ENCODE peak calls at places on chromosomes 2 and 18, in nine cellular contexts. D is GM23338, S is NCI-H1092, Z is mucosa of gallbladder, Y is non-pigmented ciliary epithelial cell, V is dermis blood vessel endothelial cell, X is BJ, A is EH, P is tibial artery. I is an unnamed sample.

GRCh38 chr2:44801676-44802408 is 139.7 kb upstream of the SIX3 start:
- DNase-seq in D (peak; percentile 58), S (no peak), Z (no peak), Y (no peak), V (peak; percentile 47), X (no peak), A (no peak), P (no peak), I (peak; percentile 10)

GRCh38 chr18:23231340-23232021 is 96.2 kb downstream of the CABLES1 start:
- DNase-seq in D (no peak), S (no peak), Z (peak; percentile 75), Y (peak; percentile 81), V (peak; percentile 96), X (peak; percentile 92), A (peak; percentile 98), P (peak; percentile 95), I (peak; percentile 91)

GRCh38 chr2:237223208-237223861 is 137.6 kb downstream of the COPS8 start:
- DNase-seq in D (no peak), S (no peak), Z (peak; percentile 35), Y (peak; percentile 97), V (peak; percentile 46), X (peak; percentile 91), A (peak; percentile 99), P (peak; percentile 94), I (peak; percentile 75)

GRCh38 chr2:145096582-145096981 is 576.7 kb upstream of the ZEB2 start:
- DNase-seq in D (no peak), S (no peak), Z (no peak), Y (no peak), V (no peak), X (no peak), A (peak; percentile 92), P (no peak), I (peak; percentile 62)

GRCh38 chr2:83742117-83742782 is 716.8 kb downstream of the SUCLG1 start:
- DNase-seq in D (no peak), S (no peak), Z (no peak), Y (no peak), V (no peak), X (peak; percentile 25), A (no peak), P (peak; percentile 60), I (peak; percentile 97)

GRCh38 chr2:217289909-217290283 is 430.0 kb upstream of the TNP1 start:
- DNase-seq in D (peak; percentile 16), S (peak; percentile 69), Z (peak; percentile 42), Y (no peak), V (no peak), X (peak; percentile 22), A (peak; percentile 66), P (no peak), I (peak; percentile 75)

GRCh38 chr2:102304711-102305591 is 6.4 kb upstream of the IL1RL1 start:
- DNase-seq in D (no peak), S (no peak), Z (no peak), Y (no peak), V (peak; percentile 57), X (no peak), A (no peak), P (no peak), I (no peak)

GRCh38 chr2:178194600-178195389 is 483 bp downstream of the OSBPL6 start:
- DNase-seq in D (peak; percentile 74), S (peak; percentile 1), Z (peak; percentile 12), Y (no peak), V (peak; percentile 45), X (peak; percentile 4), A (peak; percentile 73), P (peak; percentile 68), I (peak; percentile 67)

GRCh38 chr2:174771631-174772491 is 7.6 kb upstream of the CHRNA1 start:
- DNase-seq in D (peak; percentile 95), S (peak; percentile 51), Z (peak; percentile 79), Y (no peak), V (peak; percentile 85), X (peak; percentile 50), A (peak; percentile 86), P (peak; percentile 79), I (peak; percentile 80)

GRCh38 chr2:96306370-96306769 is 1.0 kb upstream of the SNRNP200 start:
- DNase-seq in D (no peak), S (no peak), Z (no peak), Y (no peak), V (no peak), X (no peak), A (no peak), P (peak; percentile 10), I (no peak)

GRCh38 chr2:29744976-29745375 is 176.4 kb downstream of the ALK start:
- DNase-seq in D (no peak), S (no peak), Z (no peak), Y (no peak), V (no peak), X (no peak), A (no peak), P (no peak), I (no peak)

GRCh38 chr2:239729681-239730566 is 295.2 kb downstream of the NDUFA10 start:
- DNase-seq in D (no peak), S (no peak), Z (no peak), Y (no peak), V (no peak), X (no peak), A (no peak), P (peak; percentile 59), I (no peak)

GRCh38 chr2:191786694-191787093 is 60.2 kb downstream of the CAVIN2 start:
- DNase-seq in D (no peak), S (no peak), Z (no peak), Y (no peak), V (no peak), X (no peak), A (no peak), P (no peak), I (no peak)

GRCh38 chr18:25805323-25805722 is 285.1 kb downstream of the SS18 start:
- DNase-seq in D (no peak), S (no peak), Z (no peak), Y (peak; percentile 51), V (no peak), X (peak; percentile 97), A (peak; percentile 90), P (no peak), I (no peak)

GRCh38 chr2:55490554-55490953 is 29.0 kb upstream of the CFAP36 start:
- DNase-seq in D (peak; percentile 68), S (peak; percentile 3), Z (peak; percentile 15), Y (peak; percentile 63), V (peak; percentile 86), X (no peak), A (peak; percentile 56), P (no peak), I (peak; percentile 40)

GRCh38 chr2:1731963-1732768 is 12.1 kb downstream of the PXDN start:
- DNase-seq in D (no peak), S (no peak), Z (peak; percentile 50), Y (peak; percentile 73), V (no peak), X (peak; percentile 97), A (peak; percentile 95), P (peak; percentile 83), I (no peak)

GRCh38 chr2:191617589-191617988 is 60.3 kb upstream of the NABP1 start:
- DNase-seq in D (no peak), S (no peak), Z (no peak), Y (no peak), V (peak; percentile 34), X (no peak), A (no peak), P (no peak), I (peak; percentile 51)

GRCh38 chr18:58213931-58214431 is 170.0 kb downstream of the NEDD4L start:
- DNase-seq in D (no peak), S (no peak), Z (no peak), Y (no peak), V (peak; percentile 59), X (no peak), A (peak; percentile 63), P (no peak), I (no peak)

GRCh38 chr2:8617590-8617989 is 64.3 kb upstream of the ID2 start:
- DNase-seq in D (no peak), S (no peak), Z (no peak), Y (no peak), V (no peak), X (no peak), A (no peak), P (no peak), I (no peak)

GRCh38 chr2:111698743-111699554 is 185.0 kb downstream of the ANAPC1 start:
- DNase-seq in D (peak; percentile 50), S (no peak), Z (peak; percentile 80), Y (peak; percentile 98), V (peak; percentile 95), X (peak; percentile 90), A (peak; percentile 98), P (peak; percentile 89), I (peak; percentile 98)

GRCh38 chr2:201414099-201415023 is 36.9 kb downstream of the TRAK2 start:
- DNase-seq in D (no peak), S (no peak), Z (no peak), Y (peak; percentile 53), V (peak; percentile 63), X (no peak), A (peak; percentile 86), P (no peak), I (no peak)

GRCh38 chr2:197137234-197137633 is 173.3 kb downstream of the ANKRD44 start:
- DNase-seq in D (no peak), S (no peak), Z (no peak), Y (no peak), V (peak; percentile 68), X (no peak), A (peak; percentile 59), P (no peak), I (peak; percentile 71)

GRCh38 chr2:241508240-241508509 is 209 bp downstream of the STK25 start:
- DNase-seq in D (no peak), S (no peak), Z (peak; percentile 20), Y (no peak), V (no peak), X (no peak), A (no peak), P (peak; percentile 75), I (no peak)

GRCh38 chr2:128465246-128466170 is 146.8 kb upstream of the HS6ST1 start:
- DNase-seq in D (no peak), S (no peak), Z (peak; percentile 14), Y (no peak), V (no peak), X (no peak), A (no peak), P (no peak), I (no peak)

GRCh38 chr2:71215447-71215846 is 11.5 kb downstream of the PAIP2B start:
- DNase-seq in D (no peak), S (no peak), Z (no peak), Y (no peak), V (no peak), X (no peak), A (no peak), P (no peak), I (peak; percentile 75)

I was measured in epithelial cell of esophagus.